ENCODE peak calls at places on chromosomes 5 and 9, in six cellular contexts. One of them, this sample, is unnamed.

GRCh38 chr9:116323012-116323411 is 169.4 kb downstream of the PAPPA start:
- DNase-seq in breast epithelium: no peak
- DNase-seq in body of pancreas: no peak
- DNase-seq in heart right ventricle: no peak
- DNase-seq in astrocyte: no peak
- DNase-seq in CD8-positive, alpha-beta T cell: no peak
- DNase-seq in this sample: no peak

GRCh38 chr5:174910245-174910737 is 185.9 kb downstream of the MSX2 start:
- DNase-seq in breast epithelium: no peak
- DNase-seq in body of pancreas: peak; percentile 72
- DNase-seq in heart right ventricle: peak; percentile 57
- DNase-seq in astrocyte: peak; percentile 12
- DNase-seq in CD8-positive, alpha-beta T cell: peak; percentile 27
- DNase-seq in this sample: peak; percentile 67

GRCh38 chr9:6838158-6838557 is 80.4 kb downstream of the KDM4C start:
- DNase-seq in body of pancreas: no peak
- DNase-seq in heart right ventricle: no peak
- DNase-seq in CD8-positive, alpha-beta T cell: no peak
- DNase-seq in breast epithelium: no peak
- DNase-seq in astrocyte: no peak
- DNase-seq in this sample: no peak

GRCh38 chr5:1731091-1731639 is 68.5 kb downstream of the MRPL36 start:
- DNase-seq in astrocyte: no peak
- DNase-seq in body of pancreas: peak; percentile 4
- DNase-seq in heart right ventricle: no peak
- DNase-seq in CD8-positive, alpha-beta T cell: no peak
- DNase-seq in breast epithelium: no peak
- DNase-seq in this sample: no peak

GRCh38 chr5:174175869-174176268 is 130.4 kb downstream of the NSG2 start:
- DNase-seq in CD8-positive, alpha-beta T cell: no peak
- DNase-seq in astrocyte: peak; percentile 34
- DNase-seq in body of pancreas: no peak
- DNase-seq in breast epithelium: no peak
- DNase-seq in heart right ventricle: no peak
- DNase-seq in this sample: no peak

GRCh38 chr5:2817031-2817603 is 65.6 kb upstream of the IRX2 start:
- DNase-seq in body of pancreas: no peak
- DNase-seq in astrocyte: no peak
- DNase-seq in breast epithelium: no peak
- DNase-seq in CD8-positive, alpha-beta T cell: no peak
- DNase-seq in heart right ventricle: no peak
- DNase-seq in this sample: no peak

GRCh38 chr9:86909388-86909787 is 37.9 kb downstream of the GAS1 start:
- DNase-seq in CD8-positive, alpha-beta T cell: no peak
- DNase-seq in astrocyte: no peak
- DNase-seq in body of pancreas: no peak
- DNase-seq in heart right ventricle: no peak
- DNase-seq in breast epithelium: no peak
- DNase-seq in this sample: no peak

GRCh38 chr9:6938447-6938846 is 180.7 kb downstream of the KDM4C start:
- DNase-seq in astrocyte: peak; percentile 98
- DNase-seq in heart right ventricle: peak; percentile 21
- DNase-seq in body of pancreas: no peak
- DNase-seq in breast epithelium: no peak
- DNase-seq in CD8-positive, alpha-beta T cell: no peak
- DNase-seq in this sample: no peak

GRCh38 chr9:91580136-91580535 is 156.5 kb upstream of the NFIL3 start:
- DNase-seq in body of pancreas: no peak
- DNase-seq in breast epithelium: no peak
- DNase-seq in heart right ventricle: no peak
- DNase-seq in astrocyte: peak; percentile 88
- DNase-seq in CD8-positive, alpha-beta T cell: no peak
- DNase-seq in this sample: no peak

GRCh38 chr9:89553451-89554020 is 51.3 kb upstream of the GADD45G start:
- DNase-seq in astrocyte: no peak
- DNase-seq in body of pancreas: no peak
- DNase-seq in heart right ventricle: no peak
- DNase-seq in breast epithelium: no peak
- DNase-seq in CD8-positive, alpha-beta T cell: no peak
- DNase-seq in this sample: no peak

GRCh38 chr5:65066385-65066784 is 297.7 kb downstream of the CWC27 start:
- DNase-seq in astrocyte: no peak
- DNase-seq in body of pancreas: no peak
- DNase-seq in breast epithelium: peak; percentile 69
- DNase-seq in heart right ventricle: no peak
- DNase-seq in CD8-positive, alpha-beta T cell: no peak
- DNase-seq in this sample: no peak

GRCh38 chr5:137075163-137075970 is 423.8 kb downstream of the SPOCK1 start:
- DNase-seq in astrocyte: no peak
- DNase-seq in body of pancreas: peak; percentile 94
- DNase-seq in breast epithelium: peak; percentile 39
- DNase-seq in heart right ventricle: peak; percentile 38
- DNase-seq in CD8-positive, alpha-beta T cell: no peak
- DNase-seq in this sample: peak; percentile 89

GRCh38 chr9:96139592-96140251 is 162.3 kb downstream of the HSD17B3 start:
- DNase-seq in body of pancreas: no peak
- DNase-seq in CD8-positive, alpha-beta T cell: no peak
- DNase-seq in heart right ventricle: no peak
- DNase-seq in breast epithelium: no peak
- DNase-seq in astrocyte: peak; percentile 84
- DNase-seq in this sample: peak; percentile 29

GRCh38 chr5:145360936-145361335 is 474.2 kb downstream of the PRELID2 start:
- DNase-seq in CD8-positive, alpha-beta T cell: no peak
- DNase-seq in astrocyte: no peak
- DNase-seq in breast epithelium: no peak
- DNase-seq in heart right ventricle: no peak
- DNase-seq in body of pancreas: no peak
- DNase-seq in this sample: no peak

GRCh38 chr9:130488621-130489330 is 44.0 kb downstream of the ASS1 start:
- DNase-seq in breast epithelium: no peak
- DNase-seq in body of pancreas: no peak
- DNase-seq in CD8-positive, alpha-beta T cell: no peak
- DNase-seq in astrocyte: no peak
- DNase-seq in heart right ventricle: no peak
- DNase-seq in this sample: no peak

GRCh38 chr9:81490605-81491331 is 198.6 kb downstream of the TLE1 start:
- DNase-seq in breast epithelium: no peak
- DNase-seq in body of pancreas: no peak
- DNase-seq in heart right ventricle: no peak
- DNase-seq in astrocyte: peak; percentile 96
- DNase-seq in CD8-positive, alpha-beta T cell: no peak
- DNase-seq in this sample: no peak

GRCh38 chr9:35882265-35882848 is 12.2 kb upstream of the OR13J1 start:
- DNase-seq in breast epithelium: peak; percentile 76
- DNase-seq in heart right ventricle: peak; percentile 84
- DNase-seq in body of pancreas: peak; percentile 91
- DNase-seq in CD8-positive, alpha-beta T cell: peak; percentile 75
- DNase-seq in astrocyte: peak; percentile 25
- DNase-seq in this sample: peak; percentile 86

GRCh38 chr5:74630387-74631087 is 10.0 kb downstream of the ENC1 start:
- DNase-seq in breast epithelium: no peak
- DNase-seq in astrocyte: peak; percentile 98
- DNase-seq in body of pancreas: no peak
- DNase-seq in heart right ventricle: no peak
- DNase-seq in CD8-positive, alpha-beta T cell: peak; percentile 52
- DNase-seq in this sample: no peak

GRCh38 chr5:66757834-66758396 is 161.7 kb downstream of the MAST4 start:
- DNase-seq in breast epithelium: no peak
- DNase-seq in body of pancreas: no peak
- DNase-seq in astrocyte: no peak
- DNase-seq in CD8-positive, alpha-beta T cell: no peak
- DNase-seq in heart right ventricle: no peak
- DNase-seq in this sample: peak; percentile 3

GRCh38 chr5:7876867-7877266 is 7.9 kb downstream of the MTRR start:
- DNase-seq in astrocyte: peak; percentile 57
- DNase-seq in body of pancreas: no peak
- DNase-seq in heart right ventricle: no peak
- DNase-seq in CD8-positive, alpha-beta T cell: no peak
- DNase-seq in breast epithelium: no peak
- DNase-seq in this sample: no peak

GRCh38 chr9:103991698-103992097 is 102.4 kb upstream of the SMC2 start:
- DNase-seq in CD8-positive, alpha-beta T cell: no peak
- DNase-seq in body of pancreas: no peak
- DNase-seq in astrocyte: no peak
- DNase-seq in breast epithelium: no peak
- DNase-seq in heart right ventricle: no peak
- DNase-seq in this sample: no peak

GRCh38 chr5:60007724-60008123 is 114.2 kb upstream of the PDE4D start:
- DNase-seq in body of pancreas: no peak
- DNase-seq in astrocyte: no peak
- DNase-seq in heart right ventricle: no peak
- DNase-seq in breast epithelium: no peak
- DNase-seq in CD8-positive, alpha-beta T cell: no peak
- DNase-seq in this sample: no peak

GRCh38 chr5:60014331-60014730 is 120.8 kb upstream of the PDE4D start:
- DNase-seq in breast epithelium: no peak
- DNase-seq in astrocyte: no peak
- DNase-seq in CD8-positive, alpha-beta T cell: no peak
- DNase-seq in body of pancreas: no peak
- DNase-seq in heart right ventricle: no peak
- DNase-seq in this sample: no peak

GRCh38 chr5:60010328-60010727 is 116.8 kb upstream of the PDE4D start:
- DNase-seq in heart right ventricle: no peak
- DNase-seq in body of pancreas: no peak
- DNase-seq in CD8-positive, alpha-beta T cell: no peak
- DNase-seq in breast epithelium: no peak
- DNase-seq in astrocyte: no peak
- DNase-seq in this sample: no peak
- TF ChIP-seq CTCF in heart right ventricle: no peak
- TF ChIP-seq CTCF in body of pancreas: no peak
- TF ChIP-seq CTCF in CD8-positive, alpha-beta T cell: no peak
- TF ChIP-seq CTCF in breast epithelium: no peak
- TF ChIP-seq CTCF in astrocyte: no peak
- TF ChIP-seq CTCF in this sample: no peak

GRCh38 chr5:178988436-178989220 is 6.5 kb downstream of the GRM6 start:
- DNase-seq in heart right ventricle: no peak
- DNase-seq in body of pancreas: no peak
- DNase-seq in astrocyte: no peak
- DNase-seq in breast epithelium: no peak
- DNase-seq in CD8-positive, alpha-beta T cell: no peak
- DNase-seq in this sample: no peak
- H3K9me3 ChIP-seq in heart right ventricle: no peaks in the 10 kb centered on the region
- H3K9me3 ChIP-seq in body of pancreas: no peaks in the 10 kb centered on the region
- H3K9me3 ChIP-seq in astrocyte: peaks cover 51% of the 10 kb centered on the region
- H3K9me3 ChIP-seq in breast epithelium: peaks cover 75% of the 10 kb centered on the region
- H3K9me3 ChIP-seq in CD8-positive, alpha-beta T cell: no peaks in the 10 kb centered on the region
- H3K9me3 ChIP-seq in this sample: no peaks in the 10 kb centered on the region

DNA sequence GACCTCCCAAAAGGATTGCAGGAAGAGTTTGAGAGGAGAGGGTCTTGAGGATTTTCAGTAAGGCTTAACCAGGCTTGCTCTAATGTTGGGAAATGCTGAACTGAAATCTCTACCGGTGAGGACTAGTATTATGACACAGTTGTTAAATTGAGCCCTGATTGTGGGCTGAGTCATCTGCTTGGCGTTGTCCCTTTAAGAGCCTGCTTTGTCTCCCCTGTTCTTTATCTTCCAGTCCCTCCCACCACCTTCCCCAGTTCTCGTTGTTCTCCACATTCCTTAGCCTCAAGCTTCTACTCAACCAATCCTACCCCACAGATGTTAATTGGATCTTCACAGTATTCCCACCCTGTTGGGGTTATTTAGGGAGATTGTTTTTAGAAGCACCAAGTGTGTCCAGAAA is 57.7 kb downstream of the ANKRD55 start:
- DNase-seq in heart right ventricle: peak; percentile 46
- DNase-seq in CD8-positive, alpha-beta T cell: no peak
- DNase-seq in breast epithelium: no peak
- DNase-seq in body of pancreas: peak; percentile 21
- DNase-seq in astrocyte: peak; percentile 80
- DNase-seq in this sample: no peak
- H3K27ac ChIP-seq in heart right ventricle: peak overlapping the region; percentile 62
- H3K27ac ChIP-seq in CD8-positive, alpha-beta T cell: no peak overlapping the region
- H3K27ac ChIP-seq in breast epithelium: no peak overlapping the region
- H3K27ac ChIP-seq in body of pancreas: no peak overlapping the region
- H3K27ac ChIP-seq in astrocyte: no peak overlapping the region
- H3K27ac ChIP-seq in this sample: no peak overlapping the region

GRCh38 chr9:137590123-137590468 is 216 bp downstream of the ZMYND19 start:
- DNase-seq in CD8-positive, alpha-beta T cell: no peak
- DNase-seq in astrocyte: no peak
- DNase-seq in breast epithelium: no peak
- DNase-seq in heart right ventricle: no peak
- DNase-seq in body of pancreas: no peak
- DNase-seq in this sample: no peak

GRCh38 chr9:137588311-137588710 is 2.0 kb downstream of the ZMYND19 start:
- DNase-seq in heart right ventricle: no peak
- DNase-seq in astrocyte: no peak
- DNase-seq in breast epithelium: no peak
- DNase-seq in body of pancreas: no peak
- DNase-seq in CD8-positive, alpha-beta T cell: no peak
- DNase-seq in this sample: no peak

GRCh38 chr9:137589441-137590122 is 730 bp downstream of the ZMYND19 start:
- DNase-seq in astrocyte: peak; percentile 3
- DNase-seq in breast epithelium: no peak
- DNase-seq in body of pancreas: peak; percentile 19
- DNase-seq in CD8-positive, alpha-beta T cell: no peak
- DNase-seq in heart right ventricle: no peak
- DNase-seq in this sample: no peak

GRCh38 chr9:137590469-137591383 is at the start of gene ZMYND19:
- DNase-seq in astrocyte: peak; percentile 53
- DNase-seq in body of pancreas: peak; percentile 90
- DNase-seq in CD8-positive, alpha-beta T cell: peak; percentile 87
- DNase-seq in heart right ventricle: peak; percentile 87
- DNase-seq in breast epithelium: peak; percentile 84
- DNase-seq in this sample: peak; percentile 84

DNA sequence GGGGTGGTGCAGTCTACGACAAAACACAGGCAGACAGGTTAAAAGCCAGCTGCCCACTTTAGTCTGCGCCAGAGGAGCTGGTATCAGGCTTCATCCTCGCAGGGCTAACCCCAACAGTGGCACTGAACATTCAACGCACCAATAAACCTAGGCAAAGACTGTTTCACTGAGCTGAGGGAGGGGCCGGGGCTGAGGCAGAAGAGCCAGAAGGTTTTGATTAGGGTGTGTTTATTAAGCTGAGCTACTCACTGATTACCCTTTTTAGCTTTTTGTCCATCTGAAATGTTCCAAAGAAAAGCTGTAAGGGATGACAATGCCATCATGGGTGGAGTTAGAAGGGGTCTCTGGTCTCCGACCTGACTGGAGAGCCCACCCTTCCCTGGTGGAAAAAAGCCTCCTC is 1.4 kb downstream of the ZMYND19 start:
- DNase-seq in body of pancreas: no peak
- DNase-seq in astrocyte: no peak
- DNase-seq in breast epithelium: no peak
- DNase-seq in heart right ventricle: no peak
- DNase-seq in CD8-positive, alpha-beta T cell: no peak
- DNase-seq in this sample: no peak
- TF ChIP-seq CTCF in body of pancreas: no peak
- TF ChIP-seq CTCF in astrocyte: no peak
- TF ChIP-seq CTCF in breast epithelium: no peak
- TF ChIP-seq CTCF in heart right ventricle: no peak
- TF ChIP-seq CTCF in CD8-positive, alpha-beta T cell: no peak
- TF ChIP-seq CTCF in this sample: no peak

DNA sequence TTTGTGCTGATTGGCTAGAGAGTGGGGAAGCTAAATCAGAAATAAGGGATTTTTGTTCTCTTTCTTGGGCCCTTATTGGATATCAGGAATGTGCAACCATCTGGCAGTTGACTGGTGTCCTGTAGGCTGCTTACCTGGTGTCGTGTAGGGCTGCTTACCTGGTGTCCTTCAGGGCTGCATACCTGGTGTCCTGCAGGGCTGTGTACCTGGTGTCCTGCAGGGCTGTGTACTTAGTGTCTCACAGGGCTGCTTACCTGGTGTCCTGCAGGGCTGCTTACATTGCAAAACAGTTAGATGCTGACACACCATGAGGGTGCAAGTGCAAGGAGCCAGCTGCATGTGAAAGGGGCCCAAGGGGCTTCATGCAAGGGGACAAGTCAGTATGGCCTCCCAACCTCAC is 249.3 kb downstream of the ICE1 start:
- DNase-seq in heart right ventricle: no peak
- DNase-seq in CD8-positive, alpha-beta T cell: no peak
- DNase-seq in body of pancreas: no peak
- DNase-seq in breast epithelium: no peak
- DNase-seq in astrocyte: no peak
- DNase-seq in this sample: no peak
- H3K9me3 ChIP-seq in heart right ventricle: no peaks in the 10 kb centered on the region
- H3K9me3 ChIP-seq in CD8-positive, alpha-beta T cell: no peaks in the 10 kb centered on the region
- H3K9me3 ChIP-seq in body of pancreas: no peaks in the 10 kb centered on the region
- H3K9me3 ChIP-seq in breast epithelium: no peaks in the 10 kb centered on the region
- H3K9me3 ChIP-seq in astrocyte: no peaks in the 10 kb centered on the region
- H3K9me3 ChIP-seq in this sample: no peaks in the 10 kb centered on the region

This sample was measured in thyroid gland.